ENCODE peak calls at places on chromosomes 6 and 20, in six cellular contexts. R is heart left ventricle, I is spleen, G is HCT116, X is Peyer's patch, N is sigmoid colon. V is an unnamed sample. For H3K27me3, the result is how much of the 10 kb centered on the place peaks cover.

GRCh38 chr6:166460473-166461437 is 78.0 kb upstream of the MPC1 start:
- DNase-seq in R (no peak), I (peak), G (no peak), X (no peak), N (no peak), V (no peak)

GRCh38 chr6:28497306-28497705 is 18.3 kb downstream of the GPX6 start:
- DNase-seq in R (no peak), I (no peak), G (no peak), X (no peak), N (no peak), V (no peak)

GRCh38 chr20:9027626-9028025 is 41.3 kb upstream of the PLCB4 start:
- DNase-seq in R (no peak), I (no peak), G (no peak), X (no peak), N (no peak), V (no peak)

GRCh38 chr20:1402149-1402548 is 9.3 kb upstream of the FKBP1A start:
- DNase-seq in R (no peak), I (no peak), G (no peak), X (no peak), N (no peak), V (no peak)

GRCh38 chr6:80214436-80215022 is 108.1 kb downstream of the BCKDHB start:
- DNase-seq in R (no peak), I (no peak), G (peak), X (no peak), N (no peak), V (peak)

GRCh38 chr6:23349521-23350147 is 776.4 kb upstream of the NRSN1 start:
- DNase-seq in R (no peak), I (no peak), G (peak), X (no peak), N (no peak), V (no peak)

GRCh38 chr20:39112196-39112743 is 150.1 kb downstream of the DHX35 start:
- DNase-seq in R (no peak), I (no peak), G (peak), X (no peak), N (no peak), V (peak)

GRCh38 chr20:52766645-52767435 is 205.3 kb upstream of the TSHZ2 start:
- DNase-seq in R (no peak), I (no peak), G (no peak), X (no peak), N (no peak), V (no peak)

GRCh38 chr6:162602759-162603158 is 124.8 kb downstream of the PRKN start:
- DNase-seq in R (no peak), I (no peak), G (no peak), X (no peak), N (no peak), V (no peak)

GRCh38 chr6:109991307-109992101 is 13.4 kb downstream of the GPR6 start:
- DNase-seq in R (no peak), I (no peak), G (no peak), X (no peak), N (no peak), V (no peak)

GRCh38 chr6:53179961-53180651 is 31.5 kb upstream of the GCM1 start:
- DNase-seq in R (peak), I (peak), G (no peak), X (peak), N (no peak), V (peak)

GRCh38 chr6:165762125-165762524 is 99.1 kb upstream of the PDE10A start:
- DNase-seq in R (no peak), I (no peak), G (no peak), X (no peak), N (no peak), V (no peak)

GRCh38 chr20:59605691-59606364 is 1.5 kb downstream of the PHACTR3 start:
- DNase-seq in R (no peak), I (no peak), G (no peak), X (no peak), N (no peak), V (no peak)

GRCh38 chr6:147855823-147856222 is 347.3 kb downstream of the SAMD5 start:
- DNase-seq in R (no peak), I (no peak), G (no peak), X (no peak), N (no peak), V (no peak)

GRCh38 chr6:17315262-17315661 is 34.1 kb downstream of the RBM24 start:
- DNase-seq in R (no peak), I (no peak), G (no peak), X (no peak), N (no peak), V (no peak)

GRCh38 chr6:79384845-79385244 is 150.4 kb upstream of the HMGN3 start:
- DNase-seq in R (no peak), I (no peak), G (no peak), X (no peak), N (no peak), V (peak)

GRCh38 chr20:62362991-62363919 is 3.9 kb downstream of the LAMA5 start:
- DNase-seq in R (peak), I (no peak), G (no peak), X (no peak), N (peak), V (peak)

GRCh38 chr20:15179426-15180190 is 842.2 kb upstream of the FLRT3 start:
- DNase-seq in R (peak), I (no peak), G (no peak), X (no peak), N (peak), V (no peak)

GRCh38 chr6:116008470-116009229 is 52.0 kb downstream of the FRK start:
- DNase-seq in R (no peak), I (no peak), G (peak), X (no peak), N (no peak), V (no peak)

GRCh38 chr6:26249709-26249958 is 115.4 kb upstream of the BTN3A2 start:
- DNase-seq in R (no peak), I (peak), G (no peak), X (no peak), N (peak), V (no peak)

GRCh38 chr6:155315516-155315871 is 1.2 kb upstream of the TFB1M start:
- DNase-seq in R (no peak), I (no peak), G (no peak), X (no peak), N (no peak), V (no peak)

GRCh38 chr6:2875840-2876207 is 27.3 kb downstream of the SERPINB9 start:
- DNase-seq in R (peak), I (peak), G (no peak), X (peak), N (no peak), V (peak)

GRCh38 chr6:93398723-93399122 is 20.6 kb downstream of the EPHA7 start:
- DNase-seq in R (no peak), I (no peak), G (no peak), X (no peak), N (no peak), V (no peak)

GRCh38 chr6:77353129-77353528 is 110.2 kb downstream of the HTR1B start:
- DNase-seq in R (no peak), I (no peak), G (no peak), X (no peak), N (no peak), V (no peak)

GRCh38 chr20:24366605-24367004 is 102.8 kb upstream of the SYNDIG1 start:
- DNase-seq in R (no peak), I (no peak), G (no peak), X (no peak), N (no peak), V (no peak)

GRCh38 chr6:51349866-51350265 is 531.2 kb downstream of the TFAP2B start:
- DNase-seq in R (no peak), I (no peak), G (no peak), X (no peak), N (no peak), V (no peak)

GRCh38 chr6:38337819-38338465 is 301.8 kb downstream of the BTBD9 start:
- DNase-seq in R (no peak), I (no peak), G (peak), X (no peak), N (no peak), V (no peak)

GRCh38 chr20:44089987-44090674 is 96.9 kb downstream of the JPH2 start:
- DNase-seq in R (no peak), I (no peak), G (peak), X (no peak), N (peak), V (no peak)

GRCh38 chr20:34768105-34768504 is 57.3 kb downstream of the NCOA6 start:
- DNase-seq in R (no peak), I (no peak), G (no peak), X (no peak), N (no peak), V (no peak)

GRCh38 chr20:40293740-40294139 is 395.3 kb downstream of the MAFB start:
- DNase-seq in R (no peak), I (no peak), G (no peak), X (no peak), N (peak), V (no peak)

DNA sequence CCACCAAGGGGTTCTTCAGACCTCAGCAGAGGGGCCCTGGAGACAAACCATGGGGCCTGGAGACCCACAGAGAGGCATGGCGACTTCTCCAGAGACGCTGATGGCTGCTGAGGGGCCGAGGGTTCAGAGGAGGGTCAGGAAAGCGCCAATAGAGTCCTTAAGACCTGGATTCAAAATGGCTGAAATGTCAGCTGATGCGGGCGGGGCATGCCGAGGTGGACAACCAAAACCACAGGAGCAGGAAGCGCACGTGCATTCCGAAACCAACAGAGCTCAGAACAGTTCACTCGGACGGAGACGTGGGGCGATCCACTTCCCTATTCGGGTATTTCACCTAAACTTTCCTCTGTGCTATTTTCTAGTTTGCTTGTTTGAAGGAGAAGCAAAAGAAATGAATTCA is 99.9 kb upstream of the RIN2 start:
- DNase-seq in R (no peak), I (peak), G (no peak), X (peak), N (no peak), V (no peak)
- TF ChIP-seq POLR2A in R (no peak), I (no peak), G (no peak), X (no peak), N (no peak), V (no peak)

GRCh38 chr6:121435444-121436069 is at the start of gene GJA1:
- DNase-seq in R (no peak), I (no peak), G (no peak), X (no peak), N (no peak), V (peak)

GRCh38 chr6:121437861-121438651 is 2.6 kb downstream of the GJA1 start:
- DNase-seq in R (no peak), I (no peak), G (no peak), X (no peak), N (no peak), V (peak)

GRCh38 chr6:121439456-121440250 is 4.2 kb downstream of the GJA1 start:
- DNase-seq in R (no peak), I (no peak), G (no peak), X (no peak), N (no peak), V (no peak)

GRCh38 chr6:121436172-121436965 is 923 bp downstream of the GJA1 start:
- DNase-seq in R (no peak), I (no peak), G (no peak), X (no peak), N (no peak), V (peak)

DNA sequence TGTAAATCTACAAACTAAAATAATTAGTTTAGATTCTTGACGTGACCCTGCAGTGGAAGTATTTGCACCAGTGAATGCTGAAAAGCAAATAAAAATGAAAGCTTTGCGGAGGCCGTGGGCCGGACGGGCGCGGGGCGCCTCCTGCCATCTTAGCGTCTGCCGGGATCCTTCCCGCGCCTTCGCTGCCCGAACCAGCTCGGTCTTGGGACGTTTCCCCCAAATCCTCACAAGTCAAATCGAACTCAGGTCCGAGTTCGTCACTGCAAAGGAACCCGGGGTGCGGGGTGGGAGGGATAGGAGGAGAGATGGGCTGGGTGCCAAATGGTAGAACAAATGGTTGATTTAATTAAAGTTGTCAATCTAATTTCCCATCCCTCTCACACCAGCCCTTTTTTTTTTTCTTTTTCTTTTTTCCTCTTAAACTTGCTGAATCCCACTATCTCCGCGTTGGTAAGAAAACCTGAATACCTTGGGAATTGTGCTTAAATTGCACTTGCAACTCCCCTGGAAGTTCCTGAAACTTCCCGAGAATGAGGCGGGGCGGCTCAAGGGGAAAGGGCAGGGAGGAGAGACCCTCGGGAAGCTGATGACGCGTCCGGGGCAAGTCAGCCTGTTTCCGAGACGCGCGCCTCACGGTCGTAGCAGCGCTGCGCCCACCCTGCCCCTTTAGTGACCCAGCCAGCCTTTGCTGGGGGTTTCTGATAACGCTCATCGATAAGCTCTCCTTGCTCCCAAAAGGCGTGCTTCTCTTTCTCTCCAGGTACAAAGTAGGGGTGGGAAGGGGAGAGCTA is 1.7 kb downstream of the GJA1 start:
- DNase-seq in R (peak), I (no peak), G (no peak), X (peak), N (peak), V (peak)
- TF ChIP-seq CTCF in R (no peak), I (no peak), G (no peak), X (no peak), N (no peak), V (no peak)

GRCh38 chr6:4615231-4615630 is 161.0 kb upstream of the CDYL start:
- DNase-seq in R (no peak), I (no peak), G (no peak), X (no peak), N (peak), V (no peak)
- H3K27me3 ChIP-seq in R (under half), I (under half), G (under half), X (under half), N (under half), V (under half)

GRCh38 chr6:33424855-33425667 is 5.2 kb downstream of the SYNGAP1 start:
- DNase-seq in R (no peak), I (peak), G (no peak), X (no peak), N (no peak), V (peak)
- TF ChIP-seq POLR2A in R (no peak), I (no peak), G (no peak), X (no peak), N (peak), V (no peak)

GRCh38 chr6:3885262-3886036 is 36.3 kb downstream of the FAM50B start:
- DNase-seq in R (no peak), I (no peak), G (peak), X (peak), N (no peak), V (peak)
- TF ChIP-seq CTCF in R (peak), I (no peak), G (peak), X (peak), N (no peak), V (no peak)

DNA sequence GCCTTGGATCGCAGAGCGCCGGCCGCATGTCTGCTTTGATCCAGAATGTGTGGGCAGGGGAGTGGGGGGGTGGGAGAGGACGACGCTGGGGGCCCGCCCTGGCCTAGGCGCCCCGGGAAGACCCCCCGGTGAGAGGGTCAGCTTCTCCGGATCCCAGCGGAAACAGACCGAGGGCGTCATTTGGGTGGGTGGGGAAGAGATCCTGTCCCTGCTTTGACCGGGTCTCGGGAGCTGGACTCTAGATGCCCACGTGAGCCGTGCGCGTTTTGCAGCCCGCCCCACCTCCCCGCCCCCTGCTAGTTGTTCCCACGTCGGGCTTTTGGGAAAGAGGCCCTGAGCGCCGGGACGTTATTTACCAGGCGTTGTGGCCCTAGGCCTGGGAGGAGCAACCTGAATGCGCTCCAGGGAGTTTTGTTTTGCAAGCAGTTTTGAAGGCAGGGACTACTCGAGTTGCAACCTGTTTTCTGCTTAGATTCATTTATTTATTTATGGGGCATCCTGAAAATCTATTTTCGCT is 1.5 kb downstream of the DSP start:
- DNase-seq in R (peak), I (peak), G (peak), X (peak), N (peak), V (peak)
- H3K27me3 ChIP-seq in R (under half), I (half or more), G (under half), X (under half), N (half or more), V (under half)

V was measured in thyroid gland.